ENCODE peak calls at places on chromosomes 4 and X, in six cellular contexts. G, Q, T, J, P and U are unnamed samples.

GRCh38 chr4:38958453-38958852 is 73.8 kb downstream of the TMEM156 start:
- ATAC-seq in P (peak; percentile 57), Q (no peak), G (peak; percentile 30), J (no peak), T (no peak), U (peak; percentile 54)

GRCh38 chr4:185276036-185276435 is 66.6 kb downstream of the SNX25 start:
- ATAC-seq in P (no peak), T (no peak), J (no peak), G (no peak), Q (no peak), U (no peak)

GRCh38 chrX:101408530-101408836 is 461 bp downstream of the HNRNPH2 start:
- ATAC-seq in Q (peak; percentile 40), T (peak; percentile 8), P (peak; percentile 42), J (peak; percentile 44), G (peak; percentile 17), U (peak; percentile 55)

GRCh38 chr4:1869530-1870327 is 1.5 kb upstream of the NSD2 start:
- ATAC-seq in G (no peak), J (peak; percentile 2), Q (peak; percentile 18), T (no peak), P (no peak), U (peak; percentile 0)

GRCh38 chrX:39755152-39756032 is 342.4 kb downstream of the BCOR start:
- ATAC-seq in J (no peak), Q (peak; percentile 95), G (no peak), T (peak; percentile 79), P (no peak), U (no peak)

GRCh38 chrX:155188786-155189185 is 27.5 kb upstream of the VBP1 start:
- ATAC-seq in T (no peak), P (peak; percentile 82), Q (no peak), J (peak; percentile 40), G (peak; percentile 60), U (peak; percentile 67)

GRCh38 chr4:140047017-140047640 is 106.9 kb downstream of the MAML3 start:
- ATAC-seq in P (no peak), J (no peak), G (no peak), T (peak; percentile 84), Q (no peak), U (no peak)

GRCh38 chr4:87849612-87850011 is 16.8 kb downstream of the MEPE start:
- ATAC-seq in J (no peak), G (no peak), Q (no peak), P (no peak), T (peak; percentile 27), U (peak; percentile 24)

GRCh38 chr4:87967193-87967592 is 8.3 kb upstream of the SPP1 start:
- ATAC-seq in P (no peak), T (no peak), G (no peak), Q (no peak), J (no peak), U (no peak)

GRCh38 chr4:126762651-126763247 is 870.0 kb upstream of the INTU start:
- ATAC-seq in G (no peak), J (no peak), Q (no peak), P (no peak), T (no peak), U (no peak)

GRCh38 chr4:123599920-123600394 is 203.4 kb downstream of the SPRY1 start:
- ATAC-seq in P (peak; percentile 79), T (peak; percentile 92), J (peak; percentile 87), Q (no peak), G (peak; percentile 97), U (peak; percentile 78)

GRCh38 chr4:106246441-106246840 is 69.6 kb downstream of the TBCK start:
- ATAC-seq in G (no peak), J (no peak), P (no peak), Q (no peak), T (no peak), U (no peak)

GRCh38 chrX:45771114-45771513 is 570.4 kb upstream of the DIPK2B start:
- ATAC-seq in P (no peak), T (peak; percentile 37), G (no peak), Q (peak; percentile 76), J (no peak), U (no peak)

GRCh38 chrX:19792412-19792811 is 95.0 kb downstream of the SH3KBP1 start:
- ATAC-seq in T (no peak), Q (no peak), G (no peak), P (no peak), J (no peak), U (no peak)

GRCh38 chr4:149884529-149885206 is 69.0 kb upstream of the IQCM start:
- ATAC-seq in T (no peak), Q (no peak), G (no peak), J (no peak), P (no peak), U (no peak)

GRCh38 chr4:1152284-1152683 is 20.1 kb downstream of the SPON2 start:
- ATAC-seq in P (no peak), J (no peak), G (no peak), T (no peak), Q (no peak), U (no peak)

GRCh38 chr4:128601992-128602695 is 207.4 kb upstream of the JADE1 start:
- ATAC-seq in P (no peak), Q (no peak), G (no peak), T (peak; percentile 39), J (no peak), U (no peak)

GRCh38 chr4:128386761-128387599 is 99.4 kb upstream of the PGRMC2 start:
- ATAC-seq in T (peak; percentile 97), G (no peak), P (no peak), Q (peak; percentile 93), J (no peak), U (no peak)

GRCh38 chrX:53266914-53267313 is 14.5 kb downstream of the IQSEC2 start:
- ATAC-seq in Q (no peak), J (no peak), P (no peak), T (no peak), G (no peak), U (no peak)